ENCODE peak calls at places on chromosomes 2 and 18, in nine cellular contexts. V is activated naive CD8-positive, alpha-beta T cell treated with anti-CD3 and anti-CD28 coated beads, Interleukin-2, amount 50 U/mL, for 16 hours; O is tibial nerve; M is NB4; R is left ventricle myocardium inferior; W is T-helper 1 cell; P is stimulated activated CD8-positive, alpha-beta memory T cell treated with anti-CD3 and anti-CD28 coated beads, Interleukin-12 subunit alpha, Interleukin-12 subunit beta, amount 100 ng/mL, for 1 hour; N is CD8-positive, alpha-beta T cell; F is heart right ventricle. A is an unnamed sample.

GRCh38 chr2:120247851-120248250 is 4.8 kb upstream of the RALB start:
- DNase-seq in V (no peak), O (no peak), M (no peak), R (no peak), W (no peak), P (no peak), N (no peak), F (no peak), A (no peak)

GRCh38 chr2:126785236-126785635 is 113.5 kb upstream of the TEX51 start:
- DNase-seq in V (no peak), O (no peak), M (no peak), R (no peak), W (no peak), P (no peak), N (no peak), F (no peak), A (no peak)

GRCh38 chr2:176174850-176175728 is 13.4 kb upstream of the HOXD1 start:
- DNase-seq in V (no peak), O (no peak), M (peak; percentile 91), R (no peak), W (no peak), P (no peak), N (no peak), F (no peak), A (no peak)

GRCh38 chr2:8028981-8029380 is 652.9 kb upstream of the ID2 start:
- DNase-seq in V (no peak), O (no peak), M (no peak), R (no peak), W (no peak), P (no peak), N (no peak), F (no peak), A (no peak)

GRCh38 chr2:118993392-118993752 is 51.4 kb downstream of the MARCO start:
- DNase-seq in V (no peak), O (no peak), M (no peak), R (no peak), W (no peak), P (no peak), N (no peak), F (no peak), A (no peak)

GRCh38 chr2:72859831-72860262 is 27.4 kb upstream of the SPR start:
- DNase-seq in V (peak; percentile 11), O (peak; percentile 30), M (peak; percentile 63), R (no peak), W (no peak), P (peak; percentile 41), N (peak; percentile 61), F (no peak), A (peak; percentile 27)

GRCh38 chr18:56812674-56813073 is 161.5 kb downstream of the WDR7 start:
- DNase-seq in V (no peak), O (no peak), M (no peak), R (no peak), W (no peak), P (no peak), N (no peak), F (no peak), A (no peak)

GRCh38 chr2:19126281-19126680 is 232.1 kb downstream of the OSR1 start:
- DNase-seq in V (no peak), O (no peak), M (no peak), R (no peak), W (no peak), P (no peak), N (no peak), F (no peak), A (no peak)

GRCh38 chr2:180656455-180656847 is 324.0 kb upstream of the UBE2E3 start:
- DNase-seq in V (no peak), O (no peak), M (no peak), R (no peak), W (no peak), P (no peak), N (no peak), F (no peak), A (no peak)

GRCh38 chr2:636649-637405 is 40.4 kb downstream of the TMEM18 start:
- DNase-seq in V (no peak), O (peak; percentile 80), M (peak; percentile 58), R (peak; percentile 67), W (no peak), P (peak; percentile 24), N (peak; percentile 60), F (peak; percentile 75), A (no peak)

GRCh38 chr2:38145226-38145625 is 69.3 kb upstream of the CYP1B1 start:
- DNase-seq in V (no peak), O (no peak), M (no peak), R (no peak), W (no peak), P (no peak), N (no peak), F (no peak), A (no peak)

GRCh38 chr2:31255911-31256571 is 22.1 kb downstream of the EHD3 start:
- DNase-seq in V (no peak), O (no peak), M (no peak), R (no peak), W (no peak), P (no peak), N (no peak), F (no peak), A (no peak)

GRCh38 chr2:121103969-121104368 is 181.0 kb downstream of the TFCP2L1 start:
- DNase-seq in V (no peak), O (no peak), M (no peak), R (no peak), W (no peak), P (no peak), N (no peak), F (no peak), A (no peak)

GRCh38 chr2:70557171-70557838 is 3.7 kb upstream of the TGFA start:
- DNase-seq in V (no peak), O (no peak), M (no peak), R (no peak), W (no peak), P (no peak), N (no peak), F (no peak), A (no peak)

GRCh38 chr18:61435064-61435652 is 101.9 kb downstream of the CDH20 start:
- DNase-seq in V (no peak), O (no peak), M (peak; percentile 25), R (no peak), W (no peak), P (no peak), N (no peak), F (no peak), A (no peak)

GRCh38 chr2:46333912-46334311 is 36.7 kb downstream of the EPAS1 start:
- DNase-seq in V (no peak), O (no peak), M (no peak), R (no peak), W (no peak), P (no peak), N (no peak), F (no peak), A (no peak)

GRCh38 chr2:223001831-223002230 is 50.2 kb upstream of the KCNE4 start:
- DNase-seq in V (no peak), O (no peak), M (no peak), R (no peak), W (no peak), P (no peak), N (no peak), F (no peak), A (no peak)

A was measured in activated T-helper 2 cell treated with anti-CD3 and anti-CD28 coated beads, Interferon-gamma antibody, Interleukin-2, Interleukin-4, amounts not matched to agents 10 μg/mL and 5 μg/mL and 100 μg/mL, durations not matched to agents 14 hours and 24 hours and 36 hours.